ENCODE peak calls at places on chromosomes 13 and 19, in seven cellular contexts. One of them, this sample, is unnamed.

GRCh38 chr13:30905932-30906383 is at the start of gene MEDAG:
- DNase-seq in tibial nerve: peak
- DNase-seq in PC-3: no peak
- DNase-seq in breast epithelium: peak
- DNase-seq in ascending aorta: peak
- DNase-seq in retinal pigment epithelial cell: no peak
- DNase-seq in kidney epithelial cell: no peak
- DNase-seq in this sample: no peak

GRCh38 chr19:53132231-53132991 is at the start of gene ZNF415:
- DNase-seq in tibial nerve: peak
- DNase-seq in PC-3: peak
- DNase-seq in breast epithelium: peak
- DNase-seq in ascending aorta: peak
- DNase-seq in retinal pigment epithelial cell: peak
- DNase-seq in kidney epithelial cell: no peak
- DNase-seq in this sample: no peak

GRCh38 chr13:35765387-35765786 is 288.9 kb upstream of the MAB21L1 start:
- DNase-seq in tibial nerve: no peak
- DNase-seq in PC-3: no peak
- DNase-seq in breast epithelium: no peak
- DNase-seq in ascending aorta: no peak
- DNase-seq in retinal pigment epithelial cell: no peak
- DNase-seq in kidney epithelial cell: no peak
- DNase-seq in this sample: no peak

GRCh38 chr19:6806488-6806887 is 34.0 kb downstream of the VAV1 start:
- DNase-seq in tibial nerve: no peak
- DNase-seq in PC-3: peak
- DNase-seq in breast epithelium: no peak
- DNase-seq in ascending aorta: no peak
- DNase-seq in retinal pigment epithelial cell: no peak
- DNase-seq in kidney epithelial cell: no peak
- DNase-seq in this sample: no peak

GRCh38 chr19:18710186-18710585 is 26.7 kb downstream of the CRTC1 start:
- DNase-seq in tibial nerve: no peak
- DNase-seq in PC-3: no peak
- DNase-seq in breast epithelium: no peak
- DNase-seq in ascending aorta: no peak
- DNase-seq in retinal pigment epithelial cell: no peak
- DNase-seq in kidney epithelial cell: no peak
- DNase-seq in this sample: no peak

GRCh38 chr19:50607874-50608785 is 31.6 kb downstream of the SYT3 start:
- DNase-seq in tibial nerve: peak
- DNase-seq in PC-3: peak
- DNase-seq in breast epithelium: peak
- DNase-seq in ascending aorta: peak
- DNase-seq in retinal pigment epithelial cell: peak
- DNase-seq in kidney epithelial cell: peak
- DNase-seq in this sample: peak

GRCh38 chr13:26599403-26599802 is 41.9 kb downstream of the WASF3 start:
- DNase-seq in tibial nerve: no peak
- DNase-seq in PC-3: no peak
- DNase-seq in breast epithelium: no peak
- DNase-seq in ascending aorta: no peak
- DNase-seq in retinal pigment epithelial cell: no peak
- DNase-seq in kidney epithelial cell: no peak
- DNase-seq in this sample: no peak

GRCh38 chr13:114282143-114282685 is 813 bp downstream of the UPF3A start:
- DNase-seq in tibial nerve: no peak
- DNase-seq in PC-3: peak
- DNase-seq in breast epithelium: no peak
- DNase-seq in ascending aorta: no peak
- DNase-seq in retinal pigment epithelial cell: no peak
- DNase-seq in kidney epithelial cell: no peak
- DNase-seq in this sample: no peak

GRCh38 chr13:42864952-42865634 is 83.7 kb downstream of the FAM216B start:
- DNase-seq in tibial nerve: no peak
- DNase-seq in PC-3: no peak
- DNase-seq in breast epithelium: no peak
- DNase-seq in ascending aorta: no peak
- DNase-seq in retinal pigment epithelial cell: no peak
- DNase-seq in kidney epithelial cell: no peak
- DNase-seq in this sample: no peak

GRCh38 chr13:66014757-66015156 is 1215.4 kb downstream of the PCDH9 start:
- DNase-seq in tibial nerve: no peak
- DNase-seq in PC-3: peak
- DNase-seq in breast epithelium: no peak
- DNase-seq in ascending aorta: no peak
- DNase-seq in retinal pigment epithelial cell: no peak
- DNase-seq in kidney epithelial cell: no peak
- DNase-seq in this sample: no peak

GRCh38 chr13:102002271-102002670 is 399.6 kb downstream of the FGF14 start:
- DNase-seq in tibial nerve: no peak
- DNase-seq in PC-3: no peak
- DNase-seq in breast epithelium: no peak
- DNase-seq in ascending aorta: no peak
- DNase-seq in retinal pigment epithelial cell: no peak
- DNase-seq in kidney epithelial cell: no peak
- DNase-seq in this sample: no peak
- TF ChIP-seq CTCF in tibial nerve: no peak
- TF ChIP-seq CTCF in PC-3: no peak
- TF ChIP-seq CTCF in breast epithelium: no peak
- TF ChIP-seq CTCF in ascending aorta: no peak
- TF ChIP-seq CTCF in retinal pigment epithelial cell: no peak
- TF ChIP-seq CTCF in kidney epithelial cell: no peak
- TF ChIP-seq CTCF in this sample: no peak

GRCh38 chr13:41313659-41314197 is 2.7 kb downstream of the NAA16 start:
- DNase-seq in tibial nerve: no peak
- DNase-seq in PC-3: no peak
- DNase-seq in breast epithelium: no peak
- DNase-seq in ascending aorta: no peak
- DNase-seq in retinal pigment epithelial cell: no peak
- DNase-seq in kidney epithelial cell: no peak
- DNase-seq in this sample: no peak

GRCh38 chr13:41308241-41308640 is 2.8 kb upstream of the NAA16 start:
- DNase-seq in tibial nerve: no peak
- DNase-seq in PC-3: no peak
- DNase-seq in breast epithelium: no peak
- DNase-seq in ascending aorta: no peak
- DNase-seq in retinal pigment epithelial cell: no peak
- DNase-seq in kidney epithelial cell: no peak
- DNase-seq in this sample: no peak

GRCh38 chr13:41310963-41311606 is at the start of gene NAA16:
- DNase-seq in tibial nerve: peak
- DNase-seq in PC-3: peak
- DNase-seq in breast epithelium: peak
- DNase-seq in ascending aorta: peak
- DNase-seq in retinal pigment epithelial cell: peak
- DNase-seq in kidney epithelial cell: peak
- DNase-seq in this sample: peak

GRCh38 chr13:41313117-41313516 is 2.0 kb downstream of the NAA16 start:
- DNase-seq in tibial nerve: no peak
- DNase-seq in PC-3: no peak
- DNase-seq in breast epithelium: no peak
- DNase-seq in ascending aorta: no peak
- DNase-seq in retinal pigment epithelial cell: no peak
- DNase-seq in kidney epithelial cell: no peak
- DNase-seq in this sample: no peak

GRCh38 chr13:41311607-41312500 is 787 bp downstream of the NAA16 start:
- DNase-seq in tibial nerve: peak
- DNase-seq in PC-3: peak
- DNase-seq in breast epithelium: no peak
- DNase-seq in ascending aorta: no peak
- DNase-seq in retinal pigment epithelial cell: no peak
- DNase-seq in kidney epithelial cell: no peak
- DNase-seq in this sample: no peak
- H3K4me3 ChIP-seq in tibial nerve: peak
- H3K4me3 ChIP-seq in PC-3: peak
- H3K4me3 ChIP-seq in breast epithelium: peak
- H3K4me3 ChIP-seq in ascending aorta: peak
- H3K4me3 ChIP-seq in retinal pigment epithelial cell: peak
- H3K4me3 ChIP-seq in kidney epithelial cell: peak
- H3K4me3 ChIP-seq in this sample: peak

DNA sequence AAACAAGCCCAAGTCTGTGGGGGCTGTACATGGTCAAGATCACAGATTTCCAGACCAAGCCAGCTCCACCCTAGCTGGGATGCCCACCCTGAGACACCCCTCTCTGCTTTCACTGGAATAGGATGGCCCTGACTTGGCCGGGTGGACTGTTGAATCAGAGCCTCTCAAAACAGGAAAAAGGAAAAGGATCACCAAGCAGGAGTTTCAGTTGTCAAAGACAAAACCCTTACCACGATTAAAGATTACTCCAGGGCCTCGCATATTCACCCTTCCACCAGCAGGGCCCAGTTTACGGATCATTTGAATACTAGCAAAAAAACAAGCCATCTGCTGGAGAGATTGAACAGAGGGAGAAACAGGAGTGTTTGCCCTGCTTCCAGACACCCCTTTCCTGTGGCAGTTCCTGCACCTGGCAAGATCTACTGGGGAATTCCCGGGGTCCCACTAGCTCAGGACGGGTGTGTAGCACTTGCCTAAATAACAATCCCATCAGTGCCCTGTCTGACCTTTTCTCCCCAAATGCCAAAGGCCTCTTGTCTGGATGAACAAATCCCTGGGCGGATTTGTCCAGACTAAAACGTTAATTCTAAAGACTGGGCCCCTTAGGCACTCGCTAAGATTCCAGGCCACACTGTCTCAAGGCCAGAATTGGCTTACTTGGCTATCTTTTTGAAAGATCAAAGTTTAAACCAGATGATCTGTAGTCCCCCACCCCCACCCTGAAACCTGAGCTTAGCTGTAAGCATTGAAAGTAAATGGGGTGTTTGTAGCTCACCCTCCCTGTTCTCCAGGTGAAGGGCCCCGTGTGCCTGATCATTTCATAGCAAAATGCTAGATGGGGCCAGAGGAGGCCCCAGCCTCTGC is 38.4 kb downstream of the ACTN4 start:
- DNase-seq in tibial nerve: no peak
- DNase-seq in PC-3: peak
- DNase-seq in breast epithelium: no peak
- DNase-seq in ascending aorta: no peak
- DNase-seq in retinal pigment epithelial cell: no peak
- DNase-seq in kidney epithelial cell: no peak
- DNase-seq in this sample: no peak
- TF ChIP-seq CTCF in tibial nerve: peak
- TF ChIP-seq CTCF in PC-3: peak
- TF ChIP-seq CTCF in breast epithelium: peak
- TF ChIP-seq CTCF in ascending aorta: peak
- TF ChIP-seq CTCF in retinal pigment epithelial cell: peak
- TF ChIP-seq CTCF in kidney epithelial cell: peak
- TF ChIP-seq CTCF in this sample: peak

GRCh38 chr13:107812013-107812412 is 403.3 kb downstream of the LIG4 start:
- DNase-seq in tibial nerve: no peak
- DNase-seq in PC-3: no peak
- DNase-seq in breast epithelium: no peak
- DNase-seq in ascending aorta: no peak
- DNase-seq in retinal pigment epithelial cell: no peak
- DNase-seq in kidney epithelial cell: no peak
- DNase-seq in this sample: no peak
- H3K4me3 ChIP-seq in tibial nerve: no peak
- H3K4me3 ChIP-seq in PC-3: no peak
- H3K4me3 ChIP-seq in breast epithelium: no peak
- H3K4me3 ChIP-seq in ascending aorta: no peak
- H3K4me3 ChIP-seq in retinal pigment epithelial cell: no peak
- H3K4me3 ChIP-seq in kidney epithelial cell: no peak
- H3K4me3 ChIP-seq in this sample: no peak

GRCh38 chr13:45047394-45048328 is 58.3 kb downstream of the GPALPP1 start:
- DNase-seq in tibial nerve: peak
- DNase-seq in PC-3: peak
- DNase-seq in breast epithelium: peak
- DNase-seq in ascending aorta: no peak
- DNase-seq in retinal pigment epithelial cell: peak
- DNase-seq in kidney epithelial cell: no peak
- DNase-seq in this sample: peak
- TF ChIP-seq CTCF in tibial nerve: peak
- TF ChIP-seq CTCF in PC-3: peak
- TF ChIP-seq CTCF in breast epithelium: peak
- TF ChIP-seq CTCF in ascending aorta: peak
- TF ChIP-seq CTCF in retinal pigment epithelial cell: peak
- TF ChIP-seq CTCF in kidney epithelial cell: peak
- TF ChIP-seq CTCF in this sample: peak

GRCh38 chr13:24671367-24672117 is 8.7 kb upstream of the ATP12A start:
- DNase-seq in tibial nerve: peak
- DNase-seq in PC-3: peak
- DNase-seq in breast epithelium: peak
- DNase-seq in ascending aorta: no peak
- DNase-seq in retinal pigment epithelial cell: no peak
- DNase-seq in kidney epithelial cell: peak
- DNase-seq in this sample: no peak
- H3K4me3 ChIP-seq in tibial nerve: peak
- H3K4me3 ChIP-seq in PC-3: peak
- H3K4me3 ChIP-seq in breast epithelium: peak
- H3K4me3 ChIP-seq in ascending aorta: no peak
- H3K4me3 ChIP-seq in retinal pigment epithelial cell: no peak
- H3K4me3 ChIP-seq in kidney epithelial cell: peak
- H3K4me3 ChIP-seq in this sample: no peak

GRCh38 chr13:91017669-91018053 is 329.8 kb upstream of the MIR17HG start:
- DNase-seq in tibial nerve: no peak
- DNase-seq in PC-3: peak
- DNase-seq in breast epithelium: no peak
- DNase-seq in ascending aorta: no peak
- DNase-seq in retinal pigment epithelial cell: no peak
- DNase-seq in kidney epithelial cell: no peak
- DNase-seq in this sample: no peak
- TF ChIP-seq CTCF in tibial nerve: no peak
- TF ChIP-seq CTCF in PC-3: no peak
- TF ChIP-seq CTCF in breast epithelium: no peak
- TF ChIP-seq CTCF in ascending aorta: no peak
- TF ChIP-seq CTCF in retinal pigment epithelial cell: no peak
- TF ChIP-seq CTCF in kidney epithelial cell: no peak
- TF ChIP-seq CTCF in this sample: no peak

GRCh38 chr19:42313096-42313839 is at the start of gene TMEM145:
- DNase-seq in tibial nerve: no peak
- DNase-seq in PC-3: no peak
- DNase-seq in breast epithelium: no peak
- DNase-seq in ascending aorta: no peak
- DNase-seq in retinal pigment epithelial cell: no peak
- DNase-seq in kidney epithelial cell: no peak
- DNase-seq in this sample: no peak
- H3K4me3 ChIP-seq in tibial nerve: peak
- H3K4me3 ChIP-seq in PC-3: no peak
- H3K4me3 ChIP-seq in breast epithelium: peak
- H3K4me3 ChIP-seq in ascending aorta: peak
- H3K4me3 ChIP-seq in retinal pigment epithelial cell: peak
- H3K4me3 ChIP-seq in kidney epithelial cell: peak
- H3K4me3 ChIP-seq in this sample: peak

GRCh38 chr19:58002384-58003152 is at the start of gene ZNF606:
- DNase-seq in tibial nerve: peak
- DNase-seq in PC-3: peak
- DNase-seq in breast epithelium: peak
- DNase-seq in ascending aorta: peak
- DNase-seq in retinal pigment epithelial cell: peak
- DNase-seq in kidney epithelial cell: peak
- DNase-seq in this sample: peak
- TF ChIP-seq CTCF in tibial nerve: no peak
- TF ChIP-seq CTCF in PC-3: no peak
- TF ChIP-seq CTCF in breast epithelium: no peak
- TF ChIP-seq CTCF in ascending aorta: no peak
- TF ChIP-seq CTCF in retinal pigment epithelial cell: no peak
- TF ChIP-seq CTCF in kidney epithelial cell: no peak
- TF ChIP-seq CTCF in this sample: no peak

This sample was measured in GM12864.